ENCODE peak calls at places on chromosomes 7 and 10, in nine cellular contexts. V is ovary; I is PC-3; D is right cardiac atrium; U is transverse colon; L is GM23248; R is upper lobe of right lung; P is CD4-positive, alpha-beta T cell; J is esophagus squamous epithelium. B is an unnamed sample. For H3K9me3, the result is how much of the 10 kb centered on the place peaks cover.

GRCh38 chr7:18831381-18831901 is 286.0 kb downstream of the TWIST1 start:
- DNase-seq in V (no peak), I (no peak), D (no peak), U (no peak), L (no peak), R (no peak), P (no peak), J (no peak), B (no peak)

GRCh38 chr10:50312464-50313437 is 61.4 kb upstream of the ASAH2 start:
- DNase-seq in V (no peak), I (peak), D (no peak), U (no peak), L (peak), R (no peak), P (no peak), J (no peak), B (no peak)

GRCh38 chr10:46096426-46096825 is 50.4 kb upstream of the MSMB start:
- DNase-seq in V (no peak), I (peak), D (no peak), U (no peak), L (peak), R (no peak), P (no peak), J (no peak), B (no peak)

GRCh38 chr10:33178026-33178755 is 156.3 kb downstream of the NRP1 start:
- DNase-seq in V (no peak), I (no peak), D (no peak), U (no peak), L (peak), R (no peak), P (no peak), J (no peak), B (no peak)

GRCh38 chr7:10315881-10316280 is 657.8 kb upstream of the PHF14 start:
- DNase-seq in V (no peak), I (peak), D (no peak), U (no peak), L (no peak), R (no peak), P (no peak), J (no peak), B (no peak)

GRCh38 chr10:132487241-132488135 is 50.1 kb upstream of the INPP5A start:
- DNase-seq in V (no peak), I (no peak), D (peak), U (no peak), L (no peak), R (peak), P (no peak), J (no peak), B (no peak)

GRCh38 chr10:29588640-29589421 is 45.9 kb downstream of the SVIL start:
- DNase-seq in V (no peak), I (peak), D (no peak), U (no peak), L (peak), R (no peak), P (no peak), J (no peak), B (no peak)

GRCh38 chr7:28956608-28957063 is 1.5 kb downstream of the TRIL start:
- DNase-seq in V (peak), I (peak), D (peak), U (peak), L (peak), R (peak), P (no peak), J (no peak), B (no peak)

GRCh38 chr10:103278862-103279298 is 1.9 kb downstream of the INA start:
- DNase-seq in V (peak), I (peak), D (peak), U (peak), L (peak), R (peak), P (peak), J (no peak), B (no peak)

GRCh38 chr10:79045566-79046175 is 23.1 kb upstream of the ZMIZ1 start:
- DNase-seq in V (no peak), I (no peak), D (no peak), U (no peak), L (no peak), R (peak), P (no peak), J (no peak), B (peak)

GRCh38 chr7:151851160-151851751 is 25.7 kb downstream of the PRKAG2 start:
- DNase-seq in V (no peak), I (peak), D (peak), U (no peak), L (peak), R (peak), P (no peak), J (no peak), B (no peak)

GRCh38 chr7:94374231-94374630 is 20.5 kb upstream of the COL1A2 start:
- DNase-seq in V (peak), I (peak), D (peak), U (peak), L (peak), R (peak), P (no peak), J (no peak), B (no peak)

GRCh38 chr7:144098776-144099175 is 10.6 kb upstream of the OR2A2 start:
- DNase-seq in V (no peak), I (no peak), D (no peak), U (no peak), L (no peak), R (no peak), P (no peak), J (no peak), B (no peak)

GRCh38 chr7:23106491-23106800 is 861 bp downstream of the KLHL7 start:
- DNase-seq in V (no peak), I (peak), D (no peak), U (peak), L (no peak), R (no peak), P (no peak), J (no peak), B (no peak)

GRCh38 chr7:42511027-42511426 is 274.0 kb upstream of the GLI3 start:
- DNase-seq in V (no peak), I (peak), D (no peak), U (no peak), L (peak), R (no peak), P (no peak), J (no peak), B (no peak)

GRCh38 chr10:110358869-110359629 is 54.3 kb upstream of the SMNDC1 start:
- DNase-seq in V (no peak), I (peak), D (no peak), U (no peak), L (peak), R (no peak), P (no peak), J (no peak), B (no peak)

GRCh38 chr7:113199841-113200240 is 81.5 kb upstream of the SMIM30 start:
- DNase-seq in V (no peak), I (peak), D (no peak), U (no peak), L (peak), R (no peak), P (no peak), J (no peak), B (no peak)

GRCh38 chr7:45203947-45204445 is 46.4 kb downstream of the RAMP3 start:
- DNase-seq in V (no peak), I (no peak), D (no peak), U (no peak), L (peak), R (peak), P (no peak), J (no peak), B (no peak)

GRCh38 chr10:67606572-67606971 is 89.4 kb downstream of the CTNNA3 start:
- DNase-seq in V (no peak), I (peak), D (no peak), U (no peak), L (peak), R (no peak), P (no peak), J (no peak), B (no peak)

GRCh38 chr10:114571316-114571999 is 86.6 kb downstream of the ABLIM1 start:
- DNase-seq in V (no peak), I (no peak), D (no peak), U (peak), L (no peak), R (no peak), P (no peak), J (no peak), B (no peak)

GRCh38 chr7:37916673-37917660 is at the start of gene SFRP4:
- DNase-seq in V (peak), I (peak), D (peak), U (peak), L (peak), R (peak), P (no peak), J (no peak), B (no peak)

GRCh38 chr10:14474656-14475055 is 143.9 kb upstream of the FRMD4A start:
- DNase-seq in V (no peak), I (no peak), D (no peak), U (no peak), L (no peak), R (no peak), P (no peak), J (no peak), B (no peak)

GRCh38 chr10:76117949-76118348 is 686.5 kb downstream of the LRMDA start:
- DNase-seq in V (no peak), I (peak), D (no peak), U (no peak), L (peak), R (no peak), P (no peak), J (no peak), B (no peak)

GRCh38 chr7:67855322-67855721 is 858.7 kb downstream of the TYW1 start:
- DNase-seq in V (no peak), I (no peak), D (no peak), U (no peak), L (no peak), R (no peak), P (no peak), J (no peak), B (no peak)

GRCh38 chr10:94205370-94205930 is 157.3 kb downstream of the NOC3L start:
- DNase-seq in V (no peak), I (no peak), D (no peak), U (peak), L (peak), R (no peak), P (no peak), J (no peak), B (no peak)

GRCh38 chr7:29304756-29305155 is 110.2 kb downstream of the CHN2 start:
- DNase-seq in V (no peak), I (peak), D (peak), U (no peak), L (no peak), R (no peak), P (no peak), J (no peak), B (no peak)

GRCh38 chr7:80146561-80146960 is 11.9 kb downstream of the GNAI1 start:
- DNase-seq in V (no peak), I (no peak), D (no peak), U (no peak), L (no peak), R (no peak), P (no peak), J (no peak), B (no peak)

GRCh38 chr7:17405786-17406185 is 107.3 kb downstream of the AHR start:
- DNase-seq in V (no peak), I (peak), D (no peak), U (no peak), L (peak), R (no peak), P (no peak), J (no peak), B (no peak)

GRCh38 chr10:101617102-101617823 is 29.1 kb downstream of the DPCD start:
- DNase-seq in V (no peak), I (no peak), D (no peak), U (no peak), L (no peak), R (no peak), P (no peak), J (no peak), B (no peak)

GRCh38 chr10:32104181-32104580 is 48.0 kb upstream of the KIF5B start:
- DNase-seq in V (no peak), I (no peak), D (no peak), U (no peak), L (no peak), R (no peak), P (no peak), J (no peak), B (no peak)

DNA sequence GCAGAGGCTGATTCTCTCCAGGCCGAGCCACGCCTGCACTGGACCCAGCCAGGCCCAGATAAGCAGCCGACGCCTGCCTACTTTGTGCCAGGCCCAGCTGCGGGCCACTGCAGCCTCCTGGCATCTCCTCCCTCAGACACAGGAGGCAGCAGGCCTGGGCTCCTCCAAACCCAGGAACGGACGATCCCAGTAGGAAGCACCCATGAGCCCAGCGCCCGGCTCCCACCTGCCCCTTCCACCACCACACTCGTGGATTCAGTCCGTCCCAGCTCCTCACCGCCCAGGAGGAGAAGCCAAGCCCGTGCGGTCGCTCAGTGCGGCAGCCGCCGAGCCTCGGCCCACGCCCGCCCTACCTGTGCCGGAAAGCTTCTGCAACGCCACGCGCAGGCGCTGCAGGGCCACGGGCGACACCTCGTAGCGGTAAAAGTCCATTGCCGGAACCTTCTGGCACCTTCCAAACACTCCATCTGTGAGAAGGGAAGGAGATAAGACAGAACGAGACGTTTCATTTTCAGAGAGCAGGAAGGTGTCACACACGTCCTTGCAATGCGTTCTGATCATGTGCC is 271.1 kb downstream of the PTPRN2 start:
- DNase-seq in V (no peak), I (no peak), D (peak), U (no peak), L (no peak), R (no peak), P (no peak), J (no peak), B (no peak)
- H3K9me3 ChIP-seq in V (under half), I (under half), D (under half), U (under half), L (under half), R (under half), P (under half), J (under half), B (under half)

GRCh38 chr7:122302826-122303521 is 1.6 kb downstream of the FEZF1 start:
- DNase-seq in V (no peak), I (no peak), D (no peak), U (no peak), L (no peak), R (no peak), P (no peak), J (no peak), B (no peak)

GRCh38 chr7:122303522-122303970 is 1.0 kb downstream of the FEZF1 start:
- DNase-seq in V (no peak), I (no peak), D (no peak), U (no peak), L (no peak), R (no peak), P (no peak), J (no peak), B (no peak)

GRCh38 chr7:122304996-122305421 is 459 bp upstream of the FEZF1 start:
- DNase-seq in V (no peak), I (no peak), D (no peak), U (no peak), L (peak), R (no peak), P (no peak), J (no peak), B (no peak)

GRCh38 chr7:122304604-122304975 is at the start of gene FEZF1:
- DNase-seq in V (no peak), I (peak), D (no peak), U (no peak), L (peak), R (no peak), P (no peak), J (no peak), B (no peak)

DNA sequence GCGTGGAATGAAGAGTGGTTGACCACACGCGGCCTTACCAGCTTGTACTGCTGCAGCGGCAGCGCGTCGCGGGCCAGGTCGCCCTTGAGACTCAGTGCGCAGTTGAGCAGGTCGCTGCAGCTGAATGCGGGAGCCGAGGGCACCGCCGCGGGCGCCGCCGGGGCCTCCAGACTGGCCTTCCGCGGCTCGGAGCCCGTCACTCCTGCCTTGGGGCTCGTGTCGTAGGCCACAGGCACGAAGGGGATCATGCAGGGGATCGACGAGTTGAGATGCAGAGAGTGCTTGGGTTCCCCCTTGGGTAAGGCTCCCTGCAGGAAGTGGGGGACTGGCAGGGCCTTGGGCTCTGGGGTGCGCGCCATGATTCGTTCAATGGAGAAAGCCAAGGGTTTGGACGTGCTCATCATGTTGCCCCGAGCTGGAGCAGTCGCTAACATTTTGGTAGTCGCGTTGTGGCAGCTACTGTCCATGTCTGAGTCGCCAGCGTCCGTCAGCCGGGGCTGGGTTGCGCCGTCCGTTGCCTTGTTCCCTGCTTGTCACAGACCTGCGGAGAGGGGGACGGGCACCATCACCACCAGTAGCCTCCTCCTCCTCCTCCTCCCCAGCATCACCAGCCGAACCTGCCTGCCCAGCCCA is 463 bp downstream of the FEZF1 start:
- DNase-seq in V (no peak), I (no peak), D (no peak), U (no peak), L (no peak), R (no peak), P (no peak), J (no peak), B (no peak)
- H3K9me3 ChIP-seq in V (under half), I (under half), D (under half), U (under half), L (under half), R (under half), P (under half), J (under half), B (under half)

DNA sequence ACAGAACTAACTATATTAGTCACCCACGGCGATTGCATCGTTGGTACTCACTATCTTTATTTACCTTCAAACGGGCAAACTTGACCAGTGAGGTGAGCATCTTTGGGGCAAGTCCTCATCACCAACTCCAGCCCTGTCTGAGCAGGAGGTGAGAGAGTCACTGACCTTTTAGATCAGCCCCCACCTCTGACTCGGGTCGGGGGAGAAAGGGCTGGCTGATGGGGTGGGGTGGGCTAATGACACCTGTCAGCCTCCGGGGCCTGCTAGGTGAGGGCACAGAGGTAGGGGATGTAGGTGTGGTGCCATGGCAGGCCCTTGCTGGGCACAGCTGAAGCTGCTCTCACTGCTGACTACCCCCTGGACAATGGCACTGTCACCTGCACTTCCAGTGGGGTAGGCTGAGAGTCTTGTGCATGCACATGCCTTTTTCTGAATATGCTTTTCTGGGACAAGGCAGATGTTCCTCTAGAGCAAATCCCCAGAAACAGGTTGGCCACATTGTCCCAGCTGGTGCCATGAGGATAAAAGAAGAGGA is 359.5 kb upstream of the MKI67 start:
- DNase-seq in V (no peak), I (no peak), D (no peak), U (no peak), L (no peak), R (no peak), P (no peak), J (no peak), B (no peak)
- H3K9me3 ChIP-seq in V (under half), I (under half), D (under half), U (under half), L (under half), R (under half), P (under half), J (under half), B (under half)

DNA sequence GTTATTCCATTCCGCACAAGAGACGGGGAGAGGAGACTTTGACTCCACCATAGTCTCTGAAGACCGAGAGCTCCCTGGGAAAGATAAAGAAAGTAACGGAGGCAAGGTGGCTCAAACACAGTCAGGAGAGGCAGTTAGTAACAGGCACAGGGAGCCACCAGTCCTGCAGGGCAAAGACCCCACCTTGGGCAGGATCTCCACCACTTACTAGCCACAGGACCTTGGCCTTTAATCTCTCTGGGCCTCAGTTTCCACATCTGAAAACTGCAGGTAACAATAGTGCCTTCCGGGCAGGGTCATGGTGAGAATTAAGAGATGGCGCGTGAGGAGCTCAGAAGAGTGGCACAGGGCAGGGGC is 100.3 kb downstream of the TNS3 start:
- DNase-seq in V (no peak), I (no peak), D (no peak), U (no peak), L (no peak), R (no peak), P (no peak), J (no peak), B (no peak)
- H3K9me3 ChIP-seq in V (under half), I (under half), D (under half), U (under half), L (under half), R (under half), P (under half), J (under half), B (under half)

GRCh38 chr7:257647-257992 is 32.4 kb upstream of the FOXL3 start:
- DNase-seq in V (no peak), I (no peak), D (peak), U (no peak), L (no peak), R (peak), P (no peak), J (no peak), B (no peak)
- H3K9me3 ChIP-seq in V (under half), I (under half), D (under half), U (under half), L (under half), R (under half), P (under half), J (under half), B (under half)